ENCODE peak calls at places on chromosomes 13 and 19, in six cellular contexts. W is fibroblast of pulmonary artery; N is AG09319; F is Right ventricle myocardium superior; H is RKO; R is CD4-positive, alpha-beta T cell. P is an unnamed sample.

GRCh38 chr19:46189971-46190335 is 39.6 kb upstream of the IGFL1 start:
- DNase-seq in W (no peak), N (no peak), F (no peak), H (no peak), R (no peak), P (no peak)

GRCh38 chr19:31154021-31154420 is 195.2 kb downstream of the TSHZ3 start:
- DNase-seq in W (peak; percentile 26), N (no peak), F (no peak), H (no peak), R (no peak), P (no peak)

GRCh38 chr19:4059931-4060620 is 6.6 kb downstream of the ZBTB7A start:
- DNase-seq in W (peak; percentile 54), N (no peak), F (peak; percentile 81), H (no peak), R (peak; percentile 55), P (no peak)

GRCh38 chr13:89627991-89628390 is 1719.5 kb upstream of the MIR17HG start:
- DNase-seq in W (no peak), N (no peak), F (no peak), H (peak; percentile 80), R (no peak), P (no peak)

GRCh38 chr13:33150146-33150545 is 133.9 kb downstream of the KL start:
- DNase-seq in W (peak; percentile 60), N (no peak), F (no peak), H (no peak), R (no peak), P (no peak)

GRCh38 chr19:57363734-57364181 is 407 bp downstream of the TRAPPC2B start:
- DNase-seq in W (peak; percentile 21), N (no peak), F (no peak), H (peak; percentile 22), R (no peak), P (no peak)

GRCh38 chr19:48102870-48103751 is 7.5 kb downstream of the PLA2G4C start:
- DNase-seq in W (peak; percentile 68), N (no peak), F (no peak), H (peak; percentile 77), R (peak; percentile 5), P (peak; percentile 64)

GRCh38 chr19:35560677-35561076 is 2.8 kb downstream of the ATP4A start:
- DNase-seq in W (no peak), N (no peak), F (no peak), H (no peak), R (no peak), P (no peak)

GRCh38 chr19:29508181-29508580 is 17.6 kb upstream of the VSTM2B start:
- DNase-seq in W (no peak), N (no peak), F (no peak), H (no peak), R (no peak), P (no peak)

GRCh38 chr19:15195381-15195964 is 5.3 kb downstream of the NOTCH3 start:
- DNase-seq in W (peak; percentile 56), N (no peak), F (peak; percentile 51), H (peak; percentile 63), R (peak; percentile 17), P (peak; percentile 53)

GRCh38 chr19:48332662-48333466 is 7.5 kb downstream of the EMP3 start:
- DNase-seq in W (peak; percentile 99), N (peak; percentile 85), F (peak; percentile 93), H (peak; percentile 91), R (peak; percentile 91), P (peak; percentile 50)

GRCh38 chr13:113860579-113861432 is 3.1 kb downstream of the GAS6 start:
- DNase-seq in W (peak; percentile 51), N (no peak), F (no peak), H (no peak), R (no peak), P (no peak)

GRCh38 chr13:98459171-98459681 is 117.7 kb downstream of the STK24 start:
- DNase-seq in W (no peak), N (no peak), F (no peak), H (no peak), R (no peak), P (no peak)

GRCh38 chr19:31693131-31693700 is 344.0 kb upstream of the TSHZ3 start:
- DNase-seq in W (no peak), N (no peak), F (no peak), H (no peak), R (no peak), P (no peak)

GRCh38 chr19:17209126-17210036 is 5.8 kb upstream of the USE1 start:
- DNase-seq in W (peak; percentile 34), N (no peak), F (no peak), H (peak; percentile 19), R (peak; percentile 30), P (peak; percentile 31)

P was measured in neural crest cell.